ENCODE peak calls at places on chromosomes 4 and X, in four cellular contexts. Q is iPS-NIHi11, S is HFFc6, B is AG09319. H is an unnamed sample.

GRCh38 chrX:15808254-15808653 is 18.0 kb downstream of the ZRSR2 start:
- DNase-seq in Q (no peak), S (no peak), B (no peak), H (no peak)

GRCh38 chr4:99062120-99062519 is 26.5 kb downstream of the ADH5 start:
- DNase-seq in Q (no peak), S (no peak), B (no peak), H (no peak)

GRCh38 chrX:123153846-123154335 is 30.2 kb upstream of the GRIA3 start:
- DNase-seq in Q (no peak), S (no peak), B (no peak), H (no peak)

GRCh38 chr4:75895744-75896314 is 6.4 kb downstream of the PPEF2 start:
- DNase-seq in Q (peak; percentile 64), S (no peak), B (no peak), H (no peak)

GRCh38 chr4:88792268-88792781 is 94.7 kb upstream of the NAP1L5 start:
- DNase-seq in Q (no peak), S (peak; percentile 83), B (peak; percentile 16), H (peak; percentile 67)

GRCh38 chrX:127577884-127578283 is 474.3 kb downstream of the ACTRT1 start:
- DNase-seq in Q (no peak), S (no peak), B (no peak), H (no peak)

GRCh38 chr4:134952305-134952704 is 750.7 kb upstream of the PABPC4L start:
- DNase-seq in Q (no peak), S (no peak), B (no peak), H (no peak)

GRCh38 chrX:151323054-151323453 is 74.0 kb upstream of the VMA21 start:
- DNase-seq in Q (no peak), S (no peak), B (no peak), H (no peak)

GRCh38 chr4:123616970-123617392 is 220.4 kb downstream of the SPRY1 start:
- DNase-seq in Q (peak; percentile 23), S (peak; percentile 53), B (peak; percentile 23), H (no peak)

GRCh38 chr4:170666909-170667308 is 577.2 kb upstream of the AADAT start:
- DNase-seq in Q (no peak), S (no peak), B (no peak), H (no peak)

GRCh38 chrX:142804085-142804484 is 221.6 kb upstream of the SPANXN4 start:
- DNase-seq in Q (peak; percentile 7), S (no peak), B (no peak), H (no peak)

GRCh38 chr4:78622253-78622979 is 70.8 kb downstream of the ANXA3 start:
- DNase-seq in Q (no peak), S (peak; percentile 58), B (no peak), H (peak; percentile 29)

GRCh38 chr4:8724436-8725070 is 132.0 kb downstream of the CPZ start:
- DNase-seq in Q (no peak), S (no peak), B (no peak), H (no peak)

GRCh38 chr4:45869199-45869598 is 254.7 kb downstream of the GABRG1 start:
- DNase-seq in Q (no peak), S (no peak), B (no peak), H (no peak)

GRCh38 chrX:42714981-42715688 is 62.8 kb downstream of the PPP1R2C start:
- DNase-seq in Q (peak; percentile 52), S (no peak), B (no peak), H (no peak)

GRCh38 chrX:87525771-87526229 is 8.2 kb downstream of the KLHL4 start:
- DNase-seq in Q (no peak), S (peak; percentile 0), B (no peak), H (no peak)

GRCh38 chr4:71026086-71026485 is 32.6 kb downstream of the DCK start:
- DNase-seq in Q (no peak), S (peak; percentile 84), B (peak; percentile 23), H (peak; percentile 49)

GRCh38 chrX:37686348-37686736 is 751 bp downstream of the XK start:
- DNase-seq in Q (no peak), S (no peak), B (no peak), H (no peak)

GRCh38 chr4:20773144-20773997 is 73.1 kb downstream of the PACRGL start:
- DNase-seq in Q (peak; percentile 76), S (peak; percentile 49), B (peak; percentile 7), H (peak; percentile 6)

GRCh38 chrX:46626566-46626965 is 53.0 kb downstream of the CHST7 start:
- DNase-seq in Q (no peak), S (no peak), B (no peak), H (no peak)

GRCh38 chr4:55947912-55948725 is 626 bp upstream of the CEP135 start:
- DNase-seq in Q (no peak), S (peak; percentile 89), B (peak; percentile 68), H (peak; percentile 64)

GRCh38 chr4:86185659-86186058 is 174.2 kb downstream of the MAPK10 start:
- DNase-seq in Q (no peak), S (no peak), B (no peak), H (no peak)

GRCh38 chrX:151754042-151754419 is 19.5 kb downstream of the CNGA2 start:
- DNase-seq in Q (peak; percentile 13), S (peak; percentile 61), B (peak; percentile 55), H (peak; percentile 45)

GRCh38 chrX:119762718-119763117 is 4.3 kb downstream of the SOWAHD start:
- DNase-seq in Q (no peak), S (no peak), B (no peak), H (no peak)